ENCODE peak calls at places on chromosomes 11 and 22, in nine cellular contexts. V, F, Z, H, A, Q, C, K and E are unnamed samples.

GRCh38 chr11:57340228-57340627 is 2.1 kb downstream of the P2RX3 start:
- DNase-seq in V (no peak), F (no peak), Z (no peak), H (peak), A (no peak), Q (no peak), C (no peak), K (no peak), E (no peak)

GRCh38 chr22:44828193-44828592 is 75.8 kb downstream of the ARHGAP8 start:
- DNase-seq in V (peak), F (no peak), Z (no peak), H (no peak), A (no peak), Q (no peak), C (no peak), K (no peak), E (no peak)

GRCh38 chr11:94770563-94771120 is 2.5 kb downstream of the AMOTL1 start:
- DNase-seq in V (no peak), F (no peak), Z (no peak), H (no peak), A (no peak), Q (no peak), C (no peak), K (no peak), E (no peak)

GRCh38 chr11:110972640-110973039 is 260.4 kb upstream of the ARHGAP20 start:
- DNase-seq in V (peak), F (no peak), Z (no peak), H (peak), A (peak), Q (no peak), C (no peak), K (no peak), E (no peak)

GRCh38 chr22:48782817-48783511 is 1044.7 kb downstream of the BRD1 start:
- DNase-seq in V (no peak), F (no peak), Z (no peak), H (no peak), A (no peak), Q (no peak), C (no peak), K (peak), E (no peak)

GRCh38 chr11:74169736-74170458 is 905 bp downstream of the C2CD3 start:
- DNase-seq in V (no peak), F (peak), Z (no peak), H (no peak), A (no peak), Q (no peak), C (no peak), K (no peak), E (no peak)

GRCh38 chr11:8168485-8169257 is at the start of gene RIC3:
- DNase-seq in V (peak), F (no peak), Z (peak), H (no peak), A (no peak), Q (peak), C (no peak), K (peak), E (no peak)

GRCh38 chr22:50169774-50170341 is 673 bp upstream of the PANX2 start:
- DNase-seq in V (no peak), F (no peak), Z (peak), H (peak), A (no peak), Q (no peak), C (no peak), K (no peak), E (no peak)

GRCh38 chr22:40889116-40889515 is 27.2 kb upstream of the DNAJB7 start:
- DNase-seq in V (no peak), F (no peak), Z (no peak), H (no peak), A (no peak), Q (no peak), C (no peak), K (no peak), E (no peak)

GRCh38 chr11:46391578-46392420 is at the start of gene CHRM4:
- DNase-seq in V (peak), F (no peak), Z (no peak), H (peak), A (no peak), Q (no peak), C (no peak), K (no peak), E (no peak)

GRCh38 chr22:19719488-19720021 is 3.8 kb upstream of the GP1BB start:
- DNase-seq in V (no peak), F (no peak), Z (no peak), H (no peak), A (no peak), Q (no peak), C (no peak), K (no peak), E (no peak)

DNA sequence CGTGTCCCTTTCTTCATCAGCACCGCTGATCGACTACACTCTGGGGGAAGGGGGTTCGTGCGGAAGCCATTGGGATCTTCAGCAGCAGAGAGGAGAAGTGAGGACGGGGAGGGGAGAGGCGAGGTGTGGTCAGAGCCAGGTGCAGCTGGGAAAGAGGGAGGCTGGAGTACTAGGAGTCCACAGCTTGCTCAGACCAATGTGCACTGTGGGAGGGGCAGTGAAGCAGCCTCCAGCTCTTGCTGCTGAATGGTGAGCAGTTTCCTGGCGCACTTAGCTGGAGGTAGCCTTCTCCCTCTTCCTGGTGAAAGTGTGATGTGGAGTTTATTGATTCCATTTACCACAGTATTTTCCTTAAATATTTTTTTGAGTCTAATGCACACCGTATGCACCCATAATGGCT is 99.0 kb upstream of the NECTIN1 start:
- DNase-seq in V (no peak), F (peak), Z (no peak), H (no peak), A (no peak), Q (no peak), C (no peak), K (no peak), E (no peak)
- TF ChIP-seq CTCF in V (no peak), F (no peak), Z (no peak), H (no peak), A (no peak), Q (no peak), C (no peak), K (no peak), E (no peak)

GRCh38 chr11:67289226-67289650 is at the start of gene ANKRD13D:
- DNase-seq in V (no peak), F (no peak), Z (peak), H (no peak), A (no peak), Q (no peak), C (no peak), K (no peak), E (no peak)

GRCh38 chr11:67286621-67287333 is 2.3 kb upstream of the ANKRD13D start:
- DNase-seq in V (no peak), F (no peak), Z (peak), H (no peak), A (no peak), Q (no peak), C (no peak), K (no peak), E (no peak)

GRCh38 chr11:67288452-67289225 is 464 bp upstream of the ANKRD13D start:
- DNase-seq in V (peak), F (peak), Z (peak), H (peak), A (peak), Q (peak), C (no peak), K (peak), E (peak)

GRCh38 chr11:67288198-67288451 is 978 bp upstream of the ANKRD13D start:
- DNase-seq in V (no peak), F (no peak), Z (no peak), H (no peak), A (no peak), Q (no peak), C (no peak), K (no peak), E (no peak)

GRCh38 chr11:67287355-67288197 is 1.5 kb upstream of the ANKRD13D start:
- DNase-seq in V (no peak), F (no peak), Z (no peak), H (no peak), A (no peak), Q (no peak), C (no peak), K (no peak), E (no peak)
- H3K4me3 ChIP-seq in V (peak), F (peak), Z (no peak), H (peak), A (peak), Q (peak), C (peak), K (no peak), E (peak)

GRCh38 chr11:72451836-72452376 is 17.6 kb upstream of the CLPB start:
- DNase-seq in V (no peak), F (no peak), Z (no peak), H (no peak), A (no peak), Q (peak), C (no peak), K (no peak), E (no peak)

GRCh38 chr11:72460091-72460647 is 25.8 kb upstream of the CLPB start:
- DNase-seq in V (no peak), F (no peak), Z (no peak), H (no peak), A (no peak), Q (no peak), C (no peak), K (no peak), E (no peak)

GRCh38 chr11:72456651-72457050 is 22.3 kb upstream of the CLPB start:
- DNase-seq in V (no peak), F (no peak), Z (no peak), H (no peak), A (no peak), Q (no peak), C (no peak), K (no peak), E (no peak)

GRCh38 chr11:72454791-72455190 is 20.5 kb upstream of the CLPB start:
- DNase-seq in V (no peak), F (no peak), Z (no peak), H (no peak), A (no peak), Q (no peak), C (no peak), K (no peak), E (no peak)
- TF ChIP-seq CTCF in V (peak), F (no peak), Z (no peak), H (peak), A (no peak), Q (no peak), C (peak), K (no peak), E (no peak)

GRCh38 chr11:128825050-128825806 is 41.9 kb downstream of the KCNJ1 start:
- DNase-seq in V (no peak), F (no peak), Z (no peak), H (no peak), A (no peak), Q (no peak), C (no peak), K (no peak), E (no peak)

GRCh38 chr11:128823751-128824150 is 43.3 kb downstream of the KCNJ1 start:
- DNase-seq in V (no peak), F (no peak), Z (no peak), H (no peak), A (no peak), Q (no peak), C (no peak), K (no peak), E (no peak)

GRCh38 chr11:128827494-128827893 is 39.6 kb downstream of the KCNJ1 start:
- DNase-seq in V (no peak), F (no peak), Z (no peak), H (no peak), A (no peak), Q (no peak), C (no peak), K (no peak), E (no peak)

GRCh38 chr11:128828350-128828749 is 38.7 kb downstream of the KCNJ1 start:
- DNase-seq in V (no peak), F (no peak), Z (no peak), H (no peak), A (no peak), Q (no peak), C (no peak), K (no peak), E (no peak)

GRCh38 chr11:128824199-128825049 is 42.7 kb downstream of the KCNJ1 start:
- DNase-seq in V (no peak), F (no peak), Z (no peak), H (peak), A (no peak), Q (no peak), C (no peak), K (no peak), E (no peak)
- H3K4me3 ChIP-seq in V (no peak), F (no peak), Z (no peak), H (no peak), A (no peak), Q (peak), C (no peak), K (no peak), E (no peak)

GRCh38 chr22:42397332-42398246 is 34.6 kb downstream of the NFAM1 start:
- DNase-seq in V (no peak), F (no peak), Z (no peak), H (no peak), A (no peak), Q (peak), C (no peak), K (peak), E (no peak)

GRCh38 chr22:42399315-42400271 is 32.6 kb downstream of the NFAM1 start:
- DNase-seq in V (no peak), F (peak), Z (peak), H (no peak), A (no peak), Q (no peak), C (no peak), K (peak), E (no peak)

GRCh38 chr22:42401562-42402334 is 30.5 kb downstream of the NFAM1 start:
- DNase-seq in V (no peak), F (no peak), Z (no peak), H (no peak), A (no peak), Q (no peak), C (no peak), K (no peak), E (no peak)

GRCh38 chr22:42400811-42401547 is 31.2 kb downstream of the NFAM1 start:
- DNase-seq in V (no peak), F (no peak), Z (no peak), H (no peak), A (no peak), Q (no peak), C (no peak), K (no peak), E (no peak)

GRCh38 chr22:42396621-42397331 is 35.4 kb downstream of the NFAM1 start:
- DNase-seq in V (no peak), F (no peak), Z (no peak), H (no peak), A (no peak), Q (peak), C (no peak), K (no peak), E (no peak)
- TF ChIP-seq CTCF in V (no peak), F (no peak), Z (no peak), H (no peak), A (no peak), Q (no peak), C (no peak), K (no peak), E (no peak)

GRCh38 chr11:128482512-128483191 is 104.7 kb downstream of the ETS1 start:
- DNase-seq in V (no peak), F (no peak), Z (no peak), H (peak), A (no peak), Q (peak), C (no peak), K (no peak), E (no peak)
- H3K4me3 ChIP-seq in V (no peak), F (no peak), Z (no peak), H (no peak), A (no peak), Q (no peak), C (no peak), K (no peak), E (no peak)

DNA sequence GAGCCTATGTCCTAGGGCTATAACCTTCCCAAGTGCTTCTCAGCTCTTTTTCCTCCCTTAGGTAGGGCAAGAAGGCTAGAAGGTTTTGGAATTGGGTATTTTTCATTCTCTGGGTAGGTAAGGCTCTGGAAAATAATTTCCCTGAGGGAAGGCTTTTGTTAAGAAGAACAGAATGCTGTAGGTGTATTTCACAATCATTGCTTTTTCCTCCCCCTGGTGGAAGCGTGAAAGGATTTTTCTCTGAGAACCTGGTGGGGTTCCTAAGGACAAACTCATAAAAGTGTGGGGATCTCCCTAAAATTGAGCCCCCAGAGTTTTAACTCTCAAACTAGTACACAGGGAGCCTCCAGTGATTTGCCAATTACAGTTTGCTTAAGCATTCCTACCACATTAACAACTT is 41.1 kb upstream of the NARS2 start:
- DNase-seq in V (no peak), F (no peak), Z (no peak), H (no peak), A (no peak), Q (no peak), C (no peak), K (no peak), E (no peak)
- TF ChIP-seq CTCF in V (no peak), F (no peak), Z (no peak), H (peak), A (no peak), Q (no peak), C (no peak), K (no peak), E (no peak)

DNA sequence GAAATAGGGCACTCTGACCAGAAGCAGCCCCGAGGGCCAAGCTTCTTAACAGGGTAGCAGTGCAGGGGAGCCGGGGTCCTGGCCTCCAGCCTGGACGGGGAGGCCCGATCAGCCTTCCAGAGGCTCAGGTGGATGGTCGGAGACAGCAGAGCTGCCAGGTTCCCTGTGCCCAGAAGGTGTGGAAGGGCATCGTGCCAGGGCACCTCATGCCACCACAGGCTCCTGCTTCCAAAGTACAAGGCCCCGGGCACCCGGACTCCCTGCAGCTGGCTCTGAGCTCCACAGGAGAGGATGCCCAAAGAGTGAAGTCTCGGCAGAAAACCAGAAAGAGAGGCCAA is 14.3 kb downstream of the EHD1 start:
- DNase-seq in V (no peak), F (no peak), Z (peak), H (no peak), A (no peak), Q (no peak), C (no peak), K (no peak), E (no peak)
- H3K4me3 ChIP-seq in V (no peak), F (no peak), Z (no peak), H (no peak), A (peak), Q (peak), C (peak), K (no peak), E (no peak)

GRCh38 chr11:68843703-68844312 is 2.1 kb upstream of the CPT1A start:
- DNase-seq in V (peak), F (peak), Z (peak), H (peak), A (no peak), Q (peak), C (no peak), K (peak), E (no peak)
- TF ChIP-seq CTCF in V (no peak), F (peak), Z (peak), H (no peak), A (no peak), Q (peak), C (peak), K (peak), E (peak)